ENCODE peak calls at places on chromosome 4, in four cellular contexts. One of them, this sample, is unnamed.

GRCh38 chr4:109657854-109658253 is 45.4 kb downstream of the CASP6 start:
- DNase-seq in AG04450: no peak
- DNase-seq in suprapubic skin: no peak
- DNase-seq in coronary artery: no peak
- DNase-seq in this sample: no peak

GRCh38 chr4:95839891-95840290 is at the start of gene PDHA2:
- DNase-seq in AG04450: no peak
- DNase-seq in coronary artery: no peak
- DNase-seq in suprapubic skin: peak
- DNase-seq in this sample: no peak

GRCh38 chr4:86529450-86529849 is 64.7 kb upstream of the PTPN13 start:
- DNase-seq in AG04450: no peak
- DNase-seq in suprapubic skin: no peak
- DNase-seq in coronary artery: no peak
- DNase-seq in this sample: no peak

GRCh38 chr4:53586121-53586816 is 5.0 kb downstream of the LNX1 start:
- DNase-seq in suprapubic skin: no peak
- DNase-seq in coronary artery: no peak
- DNase-seq in AG04450: peak
- DNase-seq in this sample: no peak

GRCh38 chr4:165861378-165861777 is 11.7 kb upstream of the TLL1 start:
- DNase-seq in coronary artery: no peak
- DNase-seq in suprapubic skin: no peak
- DNase-seq in AG04450: no peak
- DNase-seq in this sample: no peak

GRCh38 chr4:16270654-16271328 is 44.5 kb upstream of the TAPT1 start:
- DNase-seq in suprapubic skin: no peak
- DNase-seq in coronary artery: no peak
- DNase-seq in AG04450: no peak
- DNase-seq in this sample: no peak

GRCh38 chr4:163534056-163534455 is 39.6 kb downstream of the TMA16 start:
- DNase-seq in coronary artery: no peak
- DNase-seq in AG04450: no peak
- DNase-seq in suprapubic skin: no peak
- DNase-seq in this sample: no peak

GRCh38 chr4:25863906-25864418 is 1.2 kb upstream of the SEL1L3 start:
- DNase-seq in coronary artery: no peak
- DNase-seq in suprapubic skin: no peak
- DNase-seq in AG04450: no peak
- DNase-seq in this sample: no peak

GRCh38 chr4:113881256-113881655 is 98.2 kb downstream of the ARSJ start:
- DNase-seq in suprapubic skin: no peak
- DNase-seq in coronary artery: no peak
- DNase-seq in AG04450: peak
- DNase-seq in this sample: no peak

GRCh38 chr4:85555210-85555609 is 80.3 kb downstream of the ARHGAP24 start:
- DNase-seq in suprapubic skin: no peak
- DNase-seq in coronary artery: no peak
- DNase-seq in AG04450: no peak
- DNase-seq in this sample: no peak

GRCh38 chr4:55545681-55546632 is 752 bp downstream of the CLOCK start:
- DNase-seq in coronary artery: peak
- DNase-seq in AG04450: no peak
- DNase-seq in suprapubic skin: peak
- DNase-seq in this sample: peak

GRCh38 chr4:138645289-138645688 is 370.3 kb upstream of the NOCT start:
- DNase-seq in AG04450: no peak
- DNase-seq in coronary artery: no peak
- DNase-seq in suprapubic skin: no peak
- DNase-seq in this sample: no peak

GRCh38 chr4:121448231-121448630 is 67.4 kb upstream of the QRFPR start:
- DNase-seq in suprapubic skin: no peak
- DNase-seq in coronary artery: no peak
- DNase-seq in AG04450: no peak
- DNase-seq in this sample: no peak

GRCh38 chr4:183241322-183241640 is 78.8 kb downstream of the CLDN22 start:
- DNase-seq in suprapubic skin: no peak
- DNase-seq in coronary artery: no peak
- DNase-seq in AG04450: peak
- DNase-seq in this sample: no peak

DNA sequence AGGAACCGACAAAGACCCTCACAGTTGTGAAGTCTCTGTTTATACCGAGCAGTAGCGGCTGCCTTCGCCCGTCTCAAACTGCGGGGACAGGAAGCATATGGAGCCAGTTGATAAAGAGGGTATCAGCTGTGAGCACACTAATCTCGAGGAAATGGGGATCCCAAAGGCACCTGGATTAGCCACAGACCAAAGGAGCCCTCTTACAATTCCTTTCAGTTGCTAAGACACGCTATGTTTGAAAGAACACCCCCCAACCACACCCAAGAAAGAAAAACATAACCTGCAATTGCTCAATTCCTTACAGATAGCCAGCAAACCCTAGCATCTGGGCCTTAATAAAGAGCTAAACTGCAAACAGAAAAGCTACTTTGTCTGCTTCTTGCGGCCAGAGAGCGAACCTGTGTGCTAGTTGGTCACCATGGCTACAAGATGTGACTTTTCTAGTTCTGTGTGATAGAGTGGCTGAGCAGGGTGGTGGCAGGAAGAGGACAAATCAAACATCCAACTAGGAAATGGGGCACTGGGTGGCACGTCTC is 23.3 kb upstream of the CHRNA9 start:
- DNase-seq in suprapubic skin: no peak
- DNase-seq in AG04450: no peak
- DNase-seq in coronary artery: no peak
- DNase-seq in this sample: no peak
- TF ChIP-seq CTCF in suprapubic skin: no peak
- TF ChIP-seq CTCF in AG04450: no peak
- TF ChIP-seq CTCF in coronary artery: no peak
- TF ChIP-seq CTCF in this sample: no peak

GRCh38 chr4:176964116-176964691 is 171.5 kb upstream of the VEGFC start:
- DNase-seq in coronary artery: no peak
- DNase-seq in suprapubic skin: no peak
- DNase-seq in AG04450: no peak
- DNase-seq in this sample: no peak
- TF ChIP-seq CTCF in coronary artery: no peak
- TF ChIP-seq CTCF in suprapubic skin: no peak
- TF ChIP-seq CTCF in AG04450: peak
- TF ChIP-seq CTCF in this sample: peak

DNA sequence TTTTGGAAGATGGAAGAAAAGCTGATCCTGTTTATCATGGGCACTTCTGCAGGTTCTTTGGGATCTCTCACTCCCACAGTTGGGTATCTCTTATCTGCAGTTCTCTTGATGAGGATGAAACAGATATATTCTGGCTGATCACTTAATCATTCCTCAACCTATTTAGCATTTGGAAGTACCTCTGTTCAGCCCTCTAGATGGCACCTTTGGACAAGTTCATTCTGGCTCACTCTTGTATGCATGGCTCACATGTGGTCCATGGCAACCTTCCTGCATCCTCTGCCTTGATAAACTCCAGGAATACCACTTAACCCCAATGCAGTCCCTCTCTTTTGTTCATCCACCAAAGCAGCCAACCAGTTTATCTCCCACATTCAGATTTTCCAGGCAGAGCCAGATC is 74.2 kb downstream of the SMARCA5 start:
- DNase-seq in coronary artery: no peak
- DNase-seq in AG04450: no peak
- DNase-seq in suprapubic skin: no peak
- DNase-seq in this sample: no peak
- TF ChIP-seq CTCF in coronary artery: no peak
- TF ChIP-seq CTCF in AG04450: no peak
- TF ChIP-seq CTCF in suprapubic skin: no peak
- TF ChIP-seq CTCF in this sample: no peak

DNA sequence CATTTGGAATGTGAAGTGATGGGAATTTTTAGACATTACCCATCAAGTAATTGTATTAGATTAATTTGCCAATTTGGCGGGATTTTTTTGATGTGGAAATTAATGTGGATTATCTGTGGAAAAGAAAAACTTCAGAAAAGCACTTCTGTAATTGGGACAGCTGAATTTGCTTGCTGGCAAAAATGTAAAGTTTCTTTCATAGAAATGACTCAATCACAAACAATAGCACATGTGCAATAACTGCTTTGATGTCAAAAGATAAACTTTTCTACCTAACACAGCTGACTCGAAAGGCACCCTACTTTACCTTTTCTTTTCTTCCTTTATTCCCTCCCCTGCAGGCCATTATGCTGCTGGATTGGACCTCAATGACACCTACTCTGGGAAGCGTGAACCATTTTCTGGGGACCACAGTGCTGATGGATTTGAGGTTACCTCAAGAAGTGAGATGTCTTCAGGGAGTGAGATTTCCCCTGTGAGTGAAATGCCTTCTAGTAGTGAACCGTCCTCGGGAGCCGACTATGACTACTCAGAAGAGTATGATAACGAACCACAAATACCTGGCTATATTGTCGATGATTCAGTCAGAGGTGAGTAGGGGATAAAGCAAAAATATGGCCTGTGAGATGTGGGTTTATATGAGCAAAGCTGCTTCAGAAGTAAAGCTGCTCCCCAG is 1.4 kb downstream of the AREG start:
- DNase-seq in suprapubic skin: no peak
- DNase-seq in coronary artery: no peak
- DNase-seq in AG04450: no peak
- DNase-seq in this sample: no peak
- TF ChIP-seq CTCF in suprapubic skin: no peak
- TF ChIP-seq CTCF in coronary artery: no peak
- TF ChIP-seq CTCF in AG04450: no peak
- TF ChIP-seq CTCF in this sample: no peak

DNA sequence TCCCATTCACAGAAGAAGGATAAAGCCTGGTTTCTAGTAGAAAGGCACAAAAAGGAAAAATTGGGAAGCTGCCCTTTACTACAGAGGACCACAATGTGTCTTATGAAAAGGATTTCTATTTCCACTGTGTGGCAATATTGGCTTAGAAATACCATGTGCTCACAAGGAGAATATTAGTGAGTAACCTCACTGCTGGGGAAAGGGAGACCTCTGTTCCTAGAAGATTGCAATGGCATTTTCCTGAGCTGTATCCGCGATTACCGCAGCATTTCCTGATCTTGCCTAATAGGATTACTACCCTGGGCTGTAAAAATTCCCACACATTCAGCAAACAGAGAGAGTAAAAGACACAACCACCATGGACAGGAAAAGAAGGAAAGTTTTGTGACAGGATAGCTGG is 308.8 kb upstream of the TECRL start:
- DNase-seq in AG04450: no peak
- DNase-seq in suprapubic skin: no peak
- DNase-seq in coronary artery: no peak
- DNase-seq in this sample: no peak
- TF ChIP-seq CTCF in AG04450: no peak
- TF ChIP-seq CTCF in suprapubic skin: no peak
- TF ChIP-seq CTCF in coronary artery: no peak
- TF ChIP-seq CTCF in this sample: no peak